ENCODE peak calls at places on chromosomes 1 and 21, in four cellular contexts. One of them, this sample, is unnamed.

GRCh38 chr21:45533731-45534571 is 8.3 kb downstream of the SLC19A1 start:
- DNase-seq in HCT116: no peak
- DNase-seq in K562: no peak
- DNase-seq in H1: no peak
- DNase-seq in this sample: no peak

GRCh38 chr1:109796484-109797305 is 33.0 kb upstream of the EPS8L3 start:
- DNase-seq in HCT116: no peak
- DNase-seq in K562: peak; percentile 52
- DNase-seq in H1: no peak
- DNase-seq in this sample: no peak

GRCh38 chr1:225519166-225519863 is 91.5 kb upstream of the LBR start:
- DNase-seq in HCT116: no peak
- DNase-seq in K562: no peak
- DNase-seq in H1: peak; percentile 46
- DNase-seq in this sample: no peak

GRCh38 chr1:78880223-78880622 is 126.3 kb downstream of the ADGRL4 start:
- DNase-seq in HCT116: no peak
- DNase-seq in K562: no peak
- DNase-seq in H1: no peak
- DNase-seq in this sample: no peak

GRCh38 chr1:182080955-182081582 is 19.6 kb upstream of the ZNF648 start:
- DNase-seq in HCT116: peak; percentile 29
- DNase-seq in K562: peak; percentile 58
- DNase-seq in H1: no peak
- DNase-seq in this sample: peak; percentile 13

GRCh38 chr1:204268101-204268500 is 54.3 kb upstream of the GOLT1A start:
- DNase-seq in HCT116: no peak
- DNase-seq in K562: no peak
- DNase-seq in H1: no peak
- DNase-seq in this sample: no peak

GRCh38 chr1:223479718-223480425 is 86.7 kb downstream of the CCDC185 start:
- DNase-seq in HCT116: no peak
- DNase-seq in K562: no peak
- DNase-seq in H1: no peak
- DNase-seq in this sample: no peak

GRCh38 chr1:90922996-90923395 is 98.8 kb downstream of the ZNF644 start:
- DNase-seq in HCT116: no peak
- DNase-seq in K562: no peak
- DNase-seq in H1: no peak
- DNase-seq in this sample: no peak

GRCh38 chr1:234729566-234729965 is 119.6 kb upstream of the IRF2BP2 start:
- DNase-seq in HCT116: no peak
- DNase-seq in K562: no peak
- DNase-seq in H1: no peak
- DNase-seq in this sample: no peak

GRCh38 chr1:20280906-20281305 is 9.8 kb upstream of the VWA5B1 start:
- DNase-seq in HCT116: no peak
- DNase-seq in K562: no peak
- DNase-seq in H1: no peak
- DNase-seq in this sample: no peak

GRCh38 chr1:154469844-154470417 is 32.1 kb upstream of the TDRD10 start:
- DNase-seq in HCT116: no peak
- DNase-seq in K562: no peak
- DNase-seq in H1: no peak
- DNase-seq in this sample: peak; percentile 50

GRCh38 chr1:78263946-78264345 is 218.2 kb downstream of the GIPC2 start:
- DNase-seq in HCT116: no peak
- DNase-seq in K562: no peak
- DNase-seq in H1: no peak
- DNase-seq in this sample: no peak

GRCh38 chr21:46111857-46112730 is 14.2 kb downstream of the COL6A2 start:
- DNase-seq in HCT116: no peak
- DNase-seq in K562: no peak
- DNase-seq in H1: no peak
- DNase-seq in this sample: no peak

GRCh38 chr1:47742890-47743760 is 254.1 kb downstream of the TRABD2B start:
- DNase-seq in HCT116: no peak
- DNase-seq in K562: no peak
- DNase-seq in H1: no peak
- DNase-seq in this sample: no peak

GRCh38 chr1:52368383-52369172 is 2.6 kb upstream of the CC2D1B start:
- DNase-seq in HCT116: peak; percentile 48
- DNase-seq in K562: no peak
- DNase-seq in H1: no peak
- DNase-seq in this sample: peak; percentile 58

GRCh38 chr21:46079357-46080170 is 18.3 kb upstream of the COL6A2 start:
- DNase-seq in HCT116: no peak
- DNase-seq in K562: no peak
- DNase-seq in H1: no peak
- DNase-seq in this sample: no peak

GRCh38 chr1:222995230-222995580 is 147.8 kb downstream of the TLR5 start:
- DNase-seq in HCT116: no peak
- DNase-seq in K562: no peak
- DNase-seq in H1: no peak
- DNase-seq in this sample: no peak

GRCh38 chr1:26351591-26352337 is 2.2 kb downstream of the CRYBG2 start:
- DNase-seq in HCT116: peak; percentile 41
- DNase-seq in K562: peak; percentile 46
- DNase-seq in H1: no peak
- DNase-seq in this sample: peak; percentile 97

GRCh38 chr1:94772230-94772641 is 47.9 kb upstream of the SLC44A3 start:
- DNase-seq in HCT116: no peak
- DNase-seq in K562: no peak
- DNase-seq in H1: no peak
- DNase-seq in this sample: no peak

GRCh38 chr1:83779565-83779964 is 219.4 kb downstream of the TTLL7 start:
- DNase-seq in HCT116: no peak
- DNase-seq in K562: no peak
- DNase-seq in H1: no peak
- DNase-seq in this sample: no peak

GRCh38 chr1:160116277-160117147 is 953 bp downstream of the ATP1A2 start:
- DNase-seq in HCT116: no peak
- DNase-seq in K562: no peak
- DNase-seq in H1: no peak
- DNase-seq in this sample: no peak

GRCh38 chr1:57018119-57018518 is 52.3 kb upstream of the C8B start:
- DNase-seq in HCT116: no peak
- DNase-seq in K562: no peak
- DNase-seq in H1: no peak
- DNase-seq in this sample: no peak

DNA sequence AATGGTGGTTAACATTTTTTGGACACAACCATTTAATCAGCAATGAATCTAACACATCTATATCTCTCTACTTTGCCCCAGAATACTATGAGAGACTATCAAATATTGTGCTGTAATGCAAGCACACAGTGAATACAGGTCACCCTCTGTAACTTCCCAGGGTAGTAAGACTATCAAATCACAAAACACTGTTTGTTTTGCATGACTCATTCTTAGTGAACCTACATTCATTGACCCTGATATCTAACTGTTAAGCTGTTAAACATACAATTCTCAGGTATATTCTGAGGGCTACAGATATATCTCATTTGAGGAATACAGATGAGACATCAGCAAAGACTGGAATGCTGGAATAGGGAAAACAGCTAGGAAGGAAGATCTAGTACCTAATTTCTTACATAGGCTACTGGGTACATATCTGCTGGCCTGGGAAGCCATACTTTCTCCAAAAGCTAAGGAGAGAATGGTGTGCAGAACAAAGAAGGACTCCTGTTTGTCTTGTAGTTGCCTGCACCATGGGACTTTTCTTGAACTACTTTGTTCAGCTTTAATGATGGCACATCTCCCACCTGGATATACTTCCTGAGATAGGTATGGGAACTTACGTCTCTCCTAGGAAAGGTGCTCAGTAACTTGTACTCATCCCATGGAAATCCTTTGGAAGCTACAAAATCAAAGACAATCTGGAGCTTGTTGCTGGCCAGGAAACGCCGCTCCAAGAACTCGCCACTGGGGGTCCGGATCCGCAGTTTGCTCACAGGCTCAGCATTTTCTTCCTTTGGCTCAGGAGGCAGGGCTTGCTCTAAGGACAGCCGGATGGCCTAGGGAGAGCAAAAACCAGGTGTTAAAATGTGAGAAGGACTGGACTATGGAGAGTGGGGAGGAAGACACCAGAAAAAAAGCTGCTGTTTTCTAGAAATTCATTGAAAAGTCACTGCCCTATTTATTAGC is 51.9 kb upstream of the DMRTA2 start:
- DNase-seq in HCT116: no peak
- DNase-seq in K562: no peak
- DNase-seq in H1: no peak
- DNase-seq in this sample: peak; percentile 86
- TF ChIP-seq FOSL1 in HCT116: no peak
- TF ChIP-seq FOSL1 in K562: peak; percentile 49
- TF ChIP-seq FOSL1 in H1: no peak
- TF ChIP-seq FOSL1 in this sample: peak; percentile 85

DNA sequence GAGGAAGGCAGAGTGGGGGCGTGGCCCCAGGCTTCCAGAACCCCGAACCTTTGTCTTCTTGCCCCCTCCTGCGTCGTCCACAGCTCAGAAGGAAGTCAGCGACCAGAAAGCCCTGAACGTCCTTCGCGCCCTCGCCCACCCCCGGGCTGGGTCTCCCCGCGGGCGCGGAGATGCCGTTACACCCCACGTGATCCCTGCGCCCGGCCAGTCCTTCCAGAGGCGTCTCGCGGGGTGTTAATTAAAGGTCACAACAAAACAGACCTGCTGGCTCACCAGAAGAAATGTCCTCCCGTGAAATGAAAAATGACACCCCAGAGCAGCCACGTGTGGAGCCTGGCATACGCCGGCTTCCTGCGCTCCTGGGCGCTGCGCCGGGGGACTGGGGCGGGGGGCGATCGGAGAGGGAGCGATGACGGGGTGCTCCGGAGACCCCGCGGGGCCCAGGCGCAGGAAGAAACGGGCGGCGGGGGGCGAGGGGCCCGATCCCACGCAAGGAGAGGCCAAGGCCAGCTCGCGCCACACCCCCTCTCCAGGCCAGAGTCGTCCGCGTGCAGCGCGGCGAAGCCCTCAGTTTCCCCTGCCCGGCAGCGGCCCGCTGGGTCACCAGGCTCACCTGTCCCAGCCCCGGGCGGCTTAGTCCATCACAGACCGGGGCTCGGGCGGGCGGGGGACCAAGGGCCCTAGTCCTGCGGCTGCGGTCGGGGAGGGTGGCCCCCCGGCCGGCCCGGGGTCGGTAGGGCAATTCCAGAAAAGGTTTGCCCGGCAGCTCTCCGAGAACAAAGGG is 948 bp upstream of the KIF26B start:
- DNase-seq in HCT116: no peak
- DNase-seq in K562: peak; percentile 15
- DNase-seq in H1: no peak
- DNase-seq in this sample: no peak
- TF ChIP-seq FOSL1 in HCT116: no peak
- TF ChIP-seq FOSL1 in K562: no peak
- TF ChIP-seq FOSL1 in H1: no peak
- TF ChIP-seq FOSL1 in this sample: no peak

DNA sequence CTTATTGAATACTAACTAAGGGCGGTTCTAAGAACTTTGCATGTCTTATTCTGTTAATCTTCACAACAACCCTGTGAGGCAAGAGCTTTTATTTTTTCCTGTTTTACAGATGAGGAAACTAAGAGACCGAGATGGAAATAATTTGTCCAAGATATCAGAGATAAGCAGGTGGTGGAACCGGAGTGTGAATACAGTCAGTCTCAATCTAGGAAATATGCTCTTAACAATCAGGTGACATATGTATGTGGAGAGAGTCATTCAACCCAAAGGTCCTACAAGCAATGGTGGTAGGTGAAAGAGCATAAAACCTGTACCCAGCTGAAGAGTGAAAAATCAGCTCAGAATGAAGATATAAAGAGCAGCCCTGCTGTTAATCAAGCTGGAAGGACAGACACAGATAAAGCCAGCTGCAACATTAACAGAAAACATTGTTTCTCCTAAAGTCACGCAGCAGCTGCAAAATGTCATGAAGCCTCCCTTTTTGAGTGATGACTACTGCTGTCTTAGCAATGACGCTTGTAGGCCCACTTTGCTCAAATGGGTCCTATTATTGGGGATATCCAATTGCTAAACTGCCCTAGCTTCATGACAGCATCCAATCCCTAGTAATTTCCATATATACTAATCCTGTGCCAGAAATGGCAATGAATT is 30.5 kb upstream of the FCAMR start:
- DNase-seq in HCT116: no peak
- DNase-seq in K562: no peak
- DNase-seq in H1: no peak
- DNase-seq in this sample: no peak
- TF ChIP-seq FOSL1 in HCT116: no peak
- TF ChIP-seq FOSL1 in K562: no peak
- TF ChIP-seq FOSL1 in H1: no peak
- TF ChIP-seq FOSL1 in this sample: no peak

DNA sequence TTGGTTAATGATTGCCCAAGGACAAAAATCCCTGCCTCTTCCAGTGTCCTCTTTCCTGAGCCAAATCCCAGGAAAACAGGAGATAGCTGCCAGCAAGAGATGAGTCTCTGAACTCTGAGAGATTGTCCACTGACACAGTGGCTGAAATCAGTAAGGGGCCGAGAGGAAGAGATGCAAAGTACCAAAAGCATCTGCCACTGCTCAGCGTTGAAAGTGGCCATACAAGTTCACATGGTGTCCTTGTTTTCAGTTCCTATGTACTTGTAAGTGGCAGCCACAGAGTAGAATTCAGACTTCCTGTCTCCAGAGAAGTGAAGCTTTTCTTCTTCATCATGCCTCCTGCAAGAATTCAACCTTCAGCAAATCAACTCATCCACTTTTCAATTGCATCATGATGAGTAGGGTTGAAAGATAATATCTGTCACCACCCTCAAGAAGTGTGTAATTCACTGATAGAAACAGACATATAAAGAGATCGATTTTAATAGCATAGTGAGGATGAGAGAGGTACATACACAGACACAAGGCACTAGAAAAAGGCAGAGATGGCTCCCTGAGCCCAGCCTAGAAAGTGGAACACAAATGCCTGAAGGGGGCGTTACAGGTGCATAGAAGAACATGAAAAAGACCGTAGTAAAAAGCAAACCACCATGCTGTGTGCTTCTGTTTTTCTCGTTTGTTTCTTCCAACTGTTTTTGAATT is 185.8 kb downstream of the MRPL39 start:
- DNase-seq in HCT116: no peak
- DNase-seq in K562: peak; percentile 1
- DNase-seq in H1: peak; percentile 15
- DNase-seq in this sample: no peak
- TF ChIP-seq FOSL1 in HCT116: no peak
- TF ChIP-seq FOSL1 in K562: no peak
- TF ChIP-seq FOSL1 in H1: no peak
- TF ChIP-seq FOSL1 in this sample: no peak

This sample was measured in HepG2.